ENCODE peak calls at places on chromosome 1, in six cellular contexts. Z is GM04503, H is epithelial cell of proximal tubule, J is caudate nucleus, T is left colon, V is mesendoderm. A is an unnamed sample.

GRCh38 chr1:173056355-173056754 is 5.6 kb upstream of the TNFSF18 start:
- DNase-seq in Z (no peak), H (no peak), J (no peak), T (no peak), V (no peak), A (no peak)

GRCh38 chr1:180131510-180131909 is 23.2 kb upstream of the QSOX1 start:
- DNase-seq in Z (peak; percentile 85), H (no peak), J (no peak), T (no peak), V (no peak), A (no peak)

GRCh38 chr1:245822997-245823396 is 668.2 kb downstream of the KIF26B start:
- DNase-seq in Z (peak; percentile 97), H (peak; percentile 92), J (no peak), T (no peak), V (peak; percentile 49), A (no peak)

GRCh38 chr1:246632584-246633168 is 66.4 kb downstream of the CNST start:
- DNase-seq in Z (peak; percentile 97), H (peak; percentile 96), J (no peak), T (no peak), V (no peak), A (no peak)

GRCh38 chr1:27609618-27610240 is 5.8 kb upstream of the AHDC1 start:
- DNase-seq in Z (no peak), H (no peak), J (no peak), T (no peak), V (no peak), A (no peak)

GRCh38 chr1:17826165-17826488 is 71.0 kb downstream of the ACTL8 start:
- DNase-seq in Z (no peak), H (no peak), J (no peak), T (no peak), V (peak; percentile 47), A (peak; percentile 87)

GRCh38 chr1:31798086-31798432 is 17.8 kb downstream of the SPOCD1 start:
- DNase-seq in Z (no peak), H (no peak), J (no peak), T (no peak), V (no peak), A (peak; percentile 76)

GRCh38 chr1:16119504-16119903 is 36.4 kb downstream of the EPHA2 start:
- DNase-seq in Z (no peak), H (no peak), J (no peak), T (no peak), V (no peak), A (no peak)

GRCh38 chr1:15515026-15515663 is 8.9 kb downstream of the CASP9 start:
- DNase-seq in Z (no peak), H (no peak), J (no peak), T (no peak), V (no peak), A (no peak)

GRCh38 chr1:46617833-46618232 is 1.2 kb upstream of the MOB3C start:
- DNase-seq in Z (no peak), H (no peak), J (no peak), T (no peak), V (no peak), A (no peak)

GRCh38 chr1:39653546-39654031 is 14.1 kb upstream of the HEYL start:
- DNase-seq in Z (no peak), H (no peak), J (peak; percentile 57), T (peak; percentile 62), V (peak; percentile 87), A (no peak)

GRCh38 chr1:171999756-172000155 is 158.5 kb downstream of the DNM3 start:
- DNase-seq in Z (peak; percentile 50), H (no peak), J (no peak), T (no peak), V (peak; percentile 68), A (no peak)

GRCh38 chr1:1115136-1115829 is 606 bp downstream of the C1orf159 start:
- DNase-seq in Z (no peak), H (no peak), J (no peak), T (no peak), V (no peak), A (no peak)

GRCh38 chr1:110152133-110152785 is 2.0 kb downstream of the SLC6A17 start:
- DNase-seq in Z (no peak), H (no peak), J (no peak), T (no peak), V (peak; percentile 39), A (no peak)

GRCh38 chr1:170032531-170033295 is 41.8 kb downstream of the KIFAP3 start:
- DNase-seq in Z (peak; percentile 30), H (no peak), J (no peak), T (no peak), V (no peak), A (no peak)

GRCh38 chr1:113903496-113904291 is 905 bp downstream of the AP4B1 start:
- DNase-seq in Z (no peak), H (no peak), J (no peak), T (no peak), V (no peak), A (no peak)

GRCh38 chr1:234619071-234619480 is 9.1 kb upstream of the IRF2BP2 start:
- DNase-seq in Z (no peak), H (no peak), J (no peak), T (no peak), V (no peak), A (no peak)

GRCh38 chr1:63701187-63701586 is 72.6 kb upstream of the ROR1 start:
- DNase-seq in Z (no peak), H (no peak), J (no peak), T (peak; percentile 75), V (no peak), A (no peak)